ENCODE peak calls at places on chromosomes 5 and 9, in four cellular contexts. One of them, this sample, is unnamed.

GRCh38 chr9:4615778-4616177 is 46.3 kb upstream of the PLPP6 start:
- DNase-seq in SK-N-SH: no peak
- DNase-seq in K562: no peak
- DNase-seq in HepG2: no peak
- DNase-seq in this sample: no peak

GRCh38 chr5:11322133-11322532 is 561.1 kb upstream of the DAP start:
- DNase-seq in SK-N-SH: no peak
- DNase-seq in K562: no peak
- DNase-seq in HepG2: no peak
- DNase-seq in this sample: no peak

GRCh38 chr5:126847318-126848221 is 70.6 kb downstream of the LMNB1 start:
- DNase-seq in SK-N-SH: no peak
- DNase-seq in K562: peak
- DNase-seq in HepG2: no peak
- DNase-seq in this sample: no peak

GRCh38 chr9:97555164-97555563 is 53.7 kb downstream of the TMOD1 start:
- DNase-seq in SK-N-SH: no peak
- DNase-seq in K562: no peak
- DNase-seq in HepG2: no peak
- DNase-seq in this sample: no peak

GRCh38 chr5:7793861-7794260 is 57.1 kb downstream of the CFAP90 start:
- DNase-seq in SK-N-SH: no peak
- DNase-seq in K562: no peak
- DNase-seq in HepG2: no peak
- DNase-seq in this sample: no peak

GRCh38 chr9:105678163-105678562 is 15.9 kb downstream of the TAL2 start:
- DNase-seq in SK-N-SH: no peak
- DNase-seq in K562: no peak
- DNase-seq in HepG2: no peak
- DNase-seq in this sample: no peak

GRCh38 chr5:392431-392988 is 50.5 kb upstream of the EXOC3 start:
- DNase-seq in SK-N-SH: no peak
- DNase-seq in K562: no peak
- DNase-seq in HepG2: no peak
- DNase-seq in this sample: peak

GRCh38 chr9:8395022-8395421 is 595.4 kb upstream of the DMAC1 start:
- DNase-seq in SK-N-SH: no peak
- DNase-seq in K562: no peak
- DNase-seq in HepG2: no peak
- DNase-seq in this sample: no peak

GRCh38 chr5:175235251-175235963 is 208.6 kb downstream of the DRD1 start:
- DNase-seq in SK-N-SH: no peak
- DNase-seq in K562: no peak
- DNase-seq in HepG2: no peak
- DNase-seq in this sample: no peak

GRCh38 chr5:104344809-104345512 is 782.4 kb upstream of the NUDT12 start:
- DNase-seq in SK-N-SH: no peak
- DNase-seq in K562: no peak
- DNase-seq in HepG2: peak
- DNase-seq in this sample: peak

GRCh38 chr5:13992795-13993194 is 48.3 kb upstream of the DNAH5 start:
- DNase-seq in SK-N-SH: no peak
- DNase-seq in K562: no peak
- DNase-seq in HepG2: no peak
- DNase-seq in this sample: no peak

GRCh38 chr9:126856326-126856877 is 4.0 kb upstream of the ZBTB34 start:
- DNase-seq in SK-N-SH: no peak
- DNase-seq in K562: no peak
- DNase-seq in HepG2: no peak
- DNase-seq in this sample: no peak

GRCh38 chr5:57358796-57359592 is 123.6 kb downstream of the ACTBL2 start:
- DNase-seq in SK-N-SH: no peak
- DNase-seq in K562: no peak
- DNase-seq in HepG2: no peak
- DNase-seq in this sample: no peak

GRCh38 chr5:67337751-67338150 is 141.2 kb upstream of the CD180 start:
- DNase-seq in SK-N-SH: no peak
- DNase-seq in K562: no peak
- DNase-seq in HepG2: no peak
- DNase-seq in this sample: no peak

GRCh38 chr9:97889941-97890557 is 32.3 kb downstream of the TRMO start:
- DNase-seq in SK-N-SH: peak
- DNase-seq in K562: peak
- DNase-seq in HepG2: no peak
- DNase-seq in this sample: no peak

GRCh38 chr5:154606675-154607321 is 128.8 kb upstream of the HAND1 start:
- DNase-seq in SK-N-SH: no peak
- DNase-seq in K562: no peak
- DNase-seq in HepG2: no peak
- DNase-seq in this sample: no peak

GRCh38 chr5:126394211-126394828 is 28.9 kb upstream of the GRAMD2B start:
- DNase-seq in SK-N-SH: no peak
- DNase-seq in K562: no peak
- DNase-seq in HepG2: no peak
- DNase-seq in this sample: no peak

GRCh38 chr5:131282235-131282634 is 18.4 kb downstream of the CDC42SE2 start:
- DNase-seq in SK-N-SH: no peak
- DNase-seq in K562: no peak
- DNase-seq in HepG2: no peak
- DNase-seq in this sample: no peak

GRCh38 chr9:133700861-133701320 is 37.3 kb downstream of the SARDH start:
- DNase-seq in SK-N-SH: no peak
- DNase-seq in K562: no peak
- DNase-seq in HepG2: no peak
- DNase-seq in this sample: no peak

GRCh38 chr9:82140471-82140870 is 151.9 kb downstream of the SPATA31D1 start:
- DNase-seq in SK-N-SH: no peak
- DNase-seq in K562: no peak
- DNase-seq in HepG2: no peak
- DNase-seq in this sample: no peak

GRCh38 chr9:136052991-136053756 is 41.9 kb downstream of the NACC2 start:
- DNase-seq in SK-N-SH: peak
- DNase-seq in K562: no peak
- DNase-seq in HepG2: peak
- DNase-seq in this sample: no peak

GRCh38 chr9:124191691-124192208 is 66.0 kb upstream of the NEK6 start:
- DNase-seq in SK-N-SH: no peak
- DNase-seq in K562: no peak
- DNase-seq in HepG2: no peak
- DNase-seq in this sample: no peak

GRCh38 chr5:142517840-142518239 is 168.1 kb downstream of the FGF1 start:
- DNase-seq in SK-N-SH: no peak
- DNase-seq in K562: no peak
- DNase-seq in HepG2: peak
- DNase-seq in this sample: no peak

GRCh38 chr9:3842839-3843238 is 317.0 kb upstream of the RFX3 start:
- DNase-seq in SK-N-SH: no peak
- DNase-seq in K562: no peak
- DNase-seq in HepG2: no peak
- DNase-seq in this sample: no peak

GRCh38 chr5:132388244-132389050 is 18.9 kb downstream of the SLC22A5 start:
- DNase-seq in SK-N-SH: no peak
- DNase-seq in K562: no peak
- DNase-seq in HepG2: no peak
- DNase-seq in this sample: no peak

DNA sequence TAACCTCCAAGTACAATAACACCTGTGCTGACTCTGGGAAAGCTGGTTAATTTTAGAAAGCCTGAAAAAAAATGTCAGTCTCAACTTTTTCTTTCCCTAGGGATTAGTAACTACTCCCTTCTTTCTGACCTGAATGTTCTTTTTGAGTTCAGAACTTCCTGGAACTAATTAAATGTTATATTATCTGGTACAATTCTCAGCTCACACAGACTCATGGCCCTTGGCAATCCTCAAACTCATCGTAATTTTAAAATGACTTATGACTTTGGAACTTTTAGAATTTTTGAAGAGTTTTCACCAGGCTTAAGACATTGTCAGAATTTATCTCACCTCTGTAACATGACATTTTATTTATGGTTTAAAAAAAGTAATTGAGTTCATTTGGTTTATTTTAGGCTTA is 315.0 kb downstream of the FER start:
- DNase-seq in SK-N-SH: no peak
- DNase-seq in K562: no peak
- DNase-seq in HepG2: no peak
- DNase-seq in this sample: no peak
- TF ChIP-seq CTCF in SK-N-SH: no peak
- TF ChIP-seq CTCF in K562: no peak
- TF ChIP-seq CTCF in HepG2: no peak
- TF ChIP-seq CTCF in this sample: no peak

GRCh38 chr5:159178978-159179377 is 30.4 kb downstream of the RNF145 start:
- DNase-seq in SK-N-SH: no peak
- DNase-seq in K562: peak
- DNase-seq in HepG2: peak
- DNase-seq in this sample: peak

GRCh38 chr5:159174511-159175168 is 34.7 kb downstream of the RNF145 start:
- DNase-seq in SK-N-SH: no peak
- DNase-seq in K562: no peak
- DNase-seq in HepG2: no peak
- DNase-seq in this sample: no peak

GRCh38 chr5:159179556-159180305 is 29.6 kb downstream of the RNF145 start:
- DNase-seq in SK-N-SH: no peak
- DNase-seq in K562: no peak
- DNase-seq in HepG2: no peak
- DNase-seq in this sample: no peak

GRCh38 chr5:159171274-159171673 is 38.1 kb downstream of the RNF145 start:
- DNase-seq in SK-N-SH: no peak
- DNase-seq in K562: no peak
- DNase-seq in HepG2: no peak
- DNase-seq in this sample: no peak

DNA sequence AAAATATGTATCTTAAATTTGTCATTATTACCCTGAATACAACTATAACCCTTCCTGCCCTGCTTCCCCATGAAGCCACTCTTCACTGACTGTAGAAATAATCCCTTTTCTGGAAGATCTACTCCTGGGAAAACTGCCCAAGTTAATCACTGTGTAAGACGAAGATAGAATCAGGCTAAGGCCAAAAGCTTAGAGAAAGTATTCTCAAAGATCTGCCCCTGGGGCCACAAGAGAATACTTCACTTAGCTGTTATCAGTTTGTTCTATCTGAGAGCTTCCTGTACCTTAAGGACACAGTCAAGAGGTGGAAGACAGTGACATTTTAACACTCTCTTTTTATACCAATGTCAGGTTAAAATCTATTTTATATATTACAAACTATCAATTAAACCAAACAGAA is 33.8 kb downstream of the RNF145 start:
- DNase-seq in SK-N-SH: no peak
- DNase-seq in K562: no peak
- DNase-seq in HepG2: no peak
- DNase-seq in this sample: no peak
- TF ChIP-seq ELF1 in SK-N-SH: no peak
- TF ChIP-seq ELF1 in K562: no peak
- TF ChIP-seq ELF1 in HepG2: no peak
- TF ChIP-seq ELF1 in this sample: no peak

GRCh38 chr5:73135429-73136276 is 15.3 kb downstream of the TMEM171 start:
- DNase-seq in SK-N-SH: peak
- DNase-seq in K562: peak
- DNase-seq in HepG2: peak
- DNase-seq in this sample: peak
- TF ChIP-seq CTCF in SK-N-SH: peak
- TF ChIP-seq CTCF in K562: peak
- TF ChIP-seq CTCF in HepG2: no peak
- TF ChIP-seq CTCF in this sample: peak

GRCh38 chr9:75847085-75847484 is 43.4 kb upstream of the PCSK5 start:
- DNase-seq in SK-N-SH: no peak
- DNase-seq in K562: no peak
- DNase-seq in HepG2: no peak
- DNase-seq in this sample: no peak
- TF ChIP-seq ELF1 in SK-N-SH: no peak
- TF ChIP-seq ELF1 in K562: no peak
- TF ChIP-seq ELF1 in HepG2: no peak
- TF ChIP-seq ELF1 in this sample: no peak

GRCh38 chr5:71600783-71601182 is 13.6 kb downstream of the MCCC2 start:
- DNase-seq in SK-N-SH: no peak
- DNase-seq in K562: no peak
- DNase-seq in HepG2: no peak
- DNase-seq in this sample: no peak

GRCh38 chr5:71596169-71596568 is 9.0 kb downstream of the MCCC2 start:
- DNase-seq in SK-N-SH: no peak
- DNase-seq in K562: no peak
- DNase-seq in HepG2: no peak
- DNase-seq in this sample: no peak

GRCh38 chr5:71597001-71597400 is 9.9 kb downstream of the MCCC2 start:
- DNase-seq in SK-N-SH: no peak
- DNase-seq in K562: no peak
- DNase-seq in HepG2: no peak
- DNase-seq in this sample: no peak

GRCh38 chr5:71601222-71602026 is 14.3 kb downstream of the MCCC2 start:
- DNase-seq in SK-N-SH: peak
- DNase-seq in K562: peak
- DNase-seq in HepG2: peak
- DNase-seq in this sample: peak
- TF ChIP-seq CTCF in SK-N-SH: peak
- TF ChIP-seq CTCF in K562: peak
- TF ChIP-seq CTCF in HepG2: peak
- TF ChIP-seq CTCF in this sample: peak